ENCODE peak calls at places on chromosomes 16 and 17, in six cellular contexts. One of them, this sample, is unnamed.

GRCh38 chr16:55021595-55022475 is 91.2 kb downstream of the IRX5 start:
- DNase-seq in A549: peak; percentile 68
- DNase-seq in OCI-LY7: no peak
- DNase-seq in left lung: no peak
- DNase-seq in neural progenitor cell: peak; percentile 49
- DNase-seq in tibial nerve: no peak
- DNase-seq in this sample: no peak

GRCh38 chr16:65315004-65315398 is 193.1 kb upstream of the CDH11 start:
- DNase-seq in A549: no peak
- DNase-seq in OCI-LY7: no peak
- DNase-seq in left lung: peak; percentile 37
- DNase-seq in neural progenitor cell: peak; percentile 2
- DNase-seq in tibial nerve: peak; percentile 53
- DNase-seq in this sample: peak; percentile 74

GRCh38 chr16:2663553-2664521 is 18.5 kb upstream of the KCTD5 start:
- DNase-seq in A549: no peak
- DNase-seq in OCI-LY7: no peak
- DNase-seq in left lung: no peak
- DNase-seq in neural progenitor cell: no peak
- DNase-seq in tibial nerve: no peak
- DNase-seq in this sample: no peak

GRCh38 chr17:40648326-40648968 is 829 bp upstream of the SMARCE1 start:
- DNase-seq in A549: no peak
- DNase-seq in OCI-LY7: no peak
- DNase-seq in left lung: no peak
- DNase-seq in neural progenitor cell: peak; percentile 83
- DNase-seq in tibial nerve: no peak
- DNase-seq in this sample: peak; percentile 38

GRCh38 chr16:29170393-29171239 is 185.8 kb downstream of the LAT start:
- DNase-seq in A549: no peak
- DNase-seq in OCI-LY7: no peak
- DNase-seq in left lung: no peak
- DNase-seq in neural progenitor cell: no peak
- DNase-seq in tibial nerve: no peak
- DNase-seq in this sample: peak; percentile 39

GRCh38 chr16:61721561-61721960 is 314.7 kb downstream of the CDH8 start:
- DNase-seq in A549: no peak
- DNase-seq in OCI-LY7: no peak
- DNase-seq in left lung: no peak
- DNase-seq in neural progenitor cell: no peak
- DNase-seq in tibial nerve: no peak
- DNase-seq in this sample: no peak

GRCh38 chr17:39676198-39676819 is 8.1 kb downstream of the PNMT start:
- DNase-seq in A549: peak; percentile 51
- DNase-seq in OCI-LY7: peak; percentile 42
- DNase-seq in left lung: peak; percentile 87
- DNase-seq in neural progenitor cell: no peak
- DNase-seq in tibial nerve: no peak
- DNase-seq in this sample: peak; percentile 78

GRCh38 chr17:50633683-50634082 is 998 bp upstream of the ABCC3 start:
- DNase-seq in A549: no peak
- DNase-seq in OCI-LY7: no peak
- DNase-seq in left lung: no peak
- DNase-seq in neural progenitor cell: no peak
- DNase-seq in tibial nerve: no peak
- DNase-seq in this sample: no peak

GRCh38 chr17:76630151-76630550 is 13.4 kb downstream of the ST6GALNAC1 start:
- DNase-seq in A549: no peak
- DNase-seq in OCI-LY7: no peak
- DNase-seq in left lung: no peak
- DNase-seq in neural progenitor cell: no peak
- DNase-seq in tibial nerve: no peak
- DNase-seq in this sample: no peak

GRCh38 chr16:69412287-69412686 is 12.1 kb upstream of the CYB5B start:
- DNase-seq in A549: no peak
- DNase-seq in OCI-LY7: no peak
- DNase-seq in left lung: no peak
- DNase-seq in neural progenitor cell: no peak
- DNase-seq in tibial nerve: no peak
- DNase-seq in this sample: no peak

GRCh38 chr16:1974157-1975070 is 2.6 kb downstream of the TBL3 start:
- DNase-seq in A549: no peak
- DNase-seq in OCI-LY7: no peak
- DNase-seq in left lung: no peak
- DNase-seq in neural progenitor cell: no peak
- DNase-seq in tibial nerve: no peak
- DNase-seq in this sample: no peak

GRCh38 chr17:13520899-13521572 is 80.7 kb downstream of the HS3ST3A1 start:
- DNase-seq in A549: no peak
- DNase-seq in OCI-LY7: no peak
- DNase-seq in left lung: no peak
- DNase-seq in neural progenitor cell: no peak
- DNase-seq in tibial nerve: no peak
- DNase-seq in this sample: no peak

DNA sequence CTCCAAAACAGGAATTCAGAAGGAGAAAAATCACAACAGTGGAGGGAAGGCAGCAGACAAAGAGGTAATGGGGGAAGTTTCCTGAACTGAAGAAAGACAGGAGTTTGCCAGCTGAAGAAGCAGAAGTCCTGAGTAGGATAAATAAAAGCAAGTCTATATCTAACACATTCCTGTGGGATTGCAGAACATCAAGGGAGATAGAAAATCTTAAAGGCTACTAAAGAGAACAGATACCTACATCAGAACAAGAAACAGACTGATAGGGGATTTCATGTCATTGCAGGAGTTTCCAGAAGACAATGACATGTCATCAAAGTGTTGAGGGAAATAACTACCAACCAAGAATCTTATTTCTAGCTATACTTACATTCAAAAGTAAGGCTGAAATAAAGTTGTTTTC is 21.3 kb upstream of the CRYBA1 start:
- DNase-seq in A549: no peak
- DNase-seq in OCI-LY7: no peak
- DNase-seq in left lung: no peak
- DNase-seq in neural progenitor cell: no peak
- DNase-seq in tibial nerve: no peak
- DNase-seq in this sample: no peak
- H3K4me1 ChIP-seq in A549: peaks cover 5% of the 10 kb centered on the region
- H3K4me1 ChIP-seq in OCI-LY7: no peaks in the 10 kb centered on the region
- H3K4me1 ChIP-seq in left lung: no peaks in the 10 kb centered on the region
- H3K4me1 ChIP-seq in neural progenitor cell: no peaks in the 10 kb centered on the region
- H3K4me1 ChIP-seq in tibial nerve: no peaks in the 10 kb centered on the region
- H3K4me1 ChIP-seq in this sample: no peaks in the 10 kb centered on the region

GRCh38 chr16:84834403-84834772 is 14.6 kb downstream of the CRISPLD2 start:
- DNase-seq in A549: no peak
- DNase-seq in OCI-LY7: no peak
- DNase-seq in left lung: no peak
- DNase-seq in neural progenitor cell: no peak
- DNase-seq in tibial nerve: no peak
- DNase-seq in this sample: no peak
- H3K4me1 ChIP-seq in A549: peaks cover 29% of the 10 kb centered on the region
- H3K4me1 ChIP-seq in OCI-LY7: no peaks in the 10 kb centered on the region
- H3K4me1 ChIP-seq in left lung: peaks cover 16% of the 10 kb centered on the region
- H3K4me1 ChIP-seq in neural progenitor cell: peaks cover 11% of the 10 kb centered on the region
- H3K4me1 ChIP-seq in tibial nerve: no peaks in the 10 kb centered on the region
- H3K4me1 ChIP-seq in this sample: peaks cover 18% of the 10 kb centered on the region

DNA sequence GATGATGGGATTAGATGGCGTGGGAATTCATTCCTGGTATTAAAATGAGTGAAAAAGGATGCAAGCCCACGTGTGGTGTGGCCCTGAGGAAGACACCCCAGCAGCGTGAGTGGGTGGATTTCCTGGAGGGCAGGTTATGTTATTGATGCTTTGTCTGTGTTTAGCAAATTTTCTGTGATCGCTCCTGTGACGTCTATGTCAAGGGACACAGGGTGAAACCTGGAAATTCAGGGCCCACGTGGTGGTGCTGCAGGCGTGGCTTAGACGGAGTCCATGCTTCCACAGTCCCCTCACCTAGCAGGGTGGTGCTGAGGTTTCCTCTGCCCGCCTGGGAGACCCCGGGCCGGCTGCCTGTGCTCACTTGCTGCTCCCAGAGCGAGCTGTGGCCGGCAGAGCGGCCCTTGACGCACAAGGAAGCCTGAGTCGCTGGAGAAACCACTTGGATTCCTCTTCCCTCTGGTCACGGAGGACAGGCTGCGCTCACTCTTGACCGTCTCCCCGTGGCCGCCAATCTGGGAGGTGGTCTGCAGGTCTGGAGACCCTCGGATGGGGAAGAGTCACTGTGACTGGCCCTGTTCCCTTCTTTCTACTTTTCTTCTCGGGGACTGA is 23.4 kb downstream of the BAIAP2 start:
- DNase-seq in A549: no peak
- DNase-seq in OCI-LY7: no peak
- DNase-seq in left lung: no peak
- DNase-seq in neural progenitor cell: no peak
- DNase-seq in tibial nerve: no peak
- DNase-seq in this sample: no peak
- H3K4me1 ChIP-seq in A549: peaks cover 9% of the 10 kb centered on the region
- H3K4me1 ChIP-seq in OCI-LY7: no peaks in the 10 kb centered on the region
- H3K4me1 ChIP-seq in left lung: peaks cover 16% of the 10 kb centered on the region
- H3K4me1 ChIP-seq in neural progenitor cell: peaks cover 9% of the 10 kb centered on the region
- H3K4me1 ChIP-seq in tibial nerve: no peaks in the 10 kb centered on the region
- H3K4me1 ChIP-seq in this sample: peaks cover 31% of the 10 kb centered on the region

GRCh38 chr17:48591435-48592077 is 1.5 kb upstream of the HOXB3 start:
- DNase-seq in A549: no peak
- DNase-seq in OCI-LY7: no peak
- DNase-seq in left lung: no peak
- DNase-seq in neural progenitor cell: no peak
- DNase-seq in tibial nerve: no peak
- DNase-seq in this sample: no peak
- H3K4me1 ChIP-seq in A549: peaks cover 15% of the 10 kb centered on the region
- H3K4me1 ChIP-seq in OCI-LY7: peaks cover 17% of the 10 kb centered on the region
- H3K4me1 ChIP-seq in left lung: peaks cover 38% of the 10 kb centered on the region
- H3K4me1 ChIP-seq in neural progenitor cell: no peaks in the 10 kb centered on the region
- H3K4me1 ChIP-seq in tibial nerve: no peaks in the 10 kb centered on the region
- H3K4me1 ChIP-seq in this sample: peaks cover 9% of the 10 kb centered on the region

GRCh38 chr17:63041251-63041650 is 75.2 kb downstream of the TANC2 start:
- DNase-seq in A549: no peak
- DNase-seq in OCI-LY7: no peak
- DNase-seq in left lung: no peak
- DNase-seq in neural progenitor cell: no peak
- DNase-seq in tibial nerve: no peak
- DNase-seq in this sample: no peak
- H3K4me1 ChIP-seq in A549: peaks cover 61% of the 10 kb centered on the region
- H3K4me1 ChIP-seq in OCI-LY7: no peaks in the 10 kb centered on the region
- H3K4me1 ChIP-seq in left lung: no peaks in the 10 kb centered on the region
- H3K4me1 ChIP-seq in neural progenitor cell: peaks cover 5% of the 10 kb centered on the region
- H3K4me1 ChIP-seq in tibial nerve: peaks cover 3% of the 10 kb centered on the region
- H3K4me1 ChIP-seq in this sample: peaks cover 6% of the 10 kb centered on the region

GRCh38 chr16:87057291-87057881 is 259.8 kb downstream of the C16orf95 start:
- DNase-seq in A549: no peak
- DNase-seq in OCI-LY7: no peak
- DNase-seq in left lung: no peak
- DNase-seq in neural progenitor cell: peak; percentile 33
- DNase-seq in tibial nerve: no peak
- DNase-seq in this sample: no peak

GRCh38 chr16:87056083-87056482 is 261.1 kb downstream of the C16orf95 start:
- DNase-seq in A549: peak; percentile 5
- DNase-seq in OCI-LY7: no peak
- DNase-seq in left lung: no peak
- DNase-seq in neural progenitor cell: no peak
- DNase-seq in tibial nerve: no peak
- DNase-seq in this sample: no peak

GRCh38 chr16:87056551-87056950 is 260.6 kb downstream of the C16orf95 start:
- DNase-seq in A549: no peak
- DNase-seq in OCI-LY7: no peak
- DNase-seq in left lung: no peak
- DNase-seq in neural progenitor cell: no peak
- DNase-seq in tibial nerve: no peak
- DNase-seq in this sample: no peak

GRCh38 chr16:87058728-87059250 is 258.4 kb downstream of the C16orf95 start:
- DNase-seq in A549: no peak
- DNase-seq in OCI-LY7: no peak
- DNase-seq in left lung: no peak
- DNase-seq in neural progenitor cell: no peak
- DNase-seq in tibial nerve: no peak
- DNase-seq in this sample: no peak

GRCh38 chr16:87057951-87058560 is 259.1 kb downstream of the C16orf95 start:
- DNase-seq in A549: no peak
- DNase-seq in OCI-LY7: no peak
- DNase-seq in left lung: no peak
- DNase-seq in neural progenitor cell: no peak
- DNase-seq in tibial nerve: no peak
- DNase-seq in this sample: no peak
- H3K4me1 ChIP-seq in A549: peaks cover 4% of the 10 kb centered on the region
- H3K4me1 ChIP-seq in OCI-LY7: peaks cover 34% of the 10 kb centered on the region
- H3K4me1 ChIP-seq in left lung: peaks cover 17% of the 10 kb centered on the region
- H3K4me1 ChIP-seq in neural progenitor cell: peaks cover 4% of the 10 kb centered on the region
- H3K4me1 ChIP-seq in tibial nerve: no peaks in the 10 kb centered on the region
- H3K4me1 ChIP-seq in this sample: no peaks in the 10 kb centered on the region

GRCh38 chr16:74560912-74561311 is 46.0 kb downstream of the GLG1 start:
- DNase-seq in A549: no peak
- DNase-seq in OCI-LY7: no peak
- DNase-seq in left lung: no peak
- DNase-seq in neural progenitor cell: no peak
- DNase-seq in tibial nerve: no peak
- DNase-seq in this sample: no peak

GRCh38 chr16:74556375-74556922 is 50.5 kb downstream of the GLG1 start:
- DNase-seq in A549: no peak
- DNase-seq in OCI-LY7: no peak
- DNase-seq in left lung: no peak
- DNase-seq in neural progenitor cell: no peak
- DNase-seq in tibial nerve: no peak
- DNase-seq in this sample: no peak

GRCh38 chr16:74557275-74557674 is 49.6 kb downstream of the GLG1 start:
- DNase-seq in A549: no peak
- DNase-seq in OCI-LY7: no peak
- DNase-seq in left lung: no peak
- DNase-seq in neural progenitor cell: no peak
- DNase-seq in tibial nerve: no peak
- DNase-seq in this sample: no peak

GRCh38 chr16:74561626-74562025 is 45.3 kb downstream of the GLG1 start:
- DNase-seq in A549: no peak
- DNase-seq in OCI-LY7: no peak
- DNase-seq in left lung: no peak
- DNase-seq in neural progenitor cell: no peak
- DNase-seq in tibial nerve: no peak
- DNase-seq in this sample: no peak

DNA sequence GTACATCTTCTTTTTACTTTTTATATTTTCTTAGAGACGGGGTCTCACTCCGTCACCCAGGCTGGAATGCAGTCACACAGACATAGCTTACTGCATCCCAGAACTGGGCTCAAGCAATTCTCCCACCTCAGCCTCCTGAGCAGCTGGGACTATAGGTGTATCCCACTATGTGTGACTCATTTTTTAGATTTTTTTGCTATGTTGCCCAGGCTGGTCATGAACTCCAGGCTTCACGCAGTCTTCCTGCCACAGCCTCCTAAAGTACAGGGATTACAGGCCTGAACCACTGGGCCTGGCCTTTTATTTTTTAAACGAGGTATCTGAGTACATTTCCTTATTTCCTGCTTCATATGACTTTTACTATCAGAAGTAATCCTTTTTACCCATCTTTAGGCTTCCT is 48.0 kb downstream of the GLG1 start:
- DNase-seq in A549: no peak
- DNase-seq in OCI-LY7: no peak
- DNase-seq in left lung: no peak
- DNase-seq in neural progenitor cell: no peak
- DNase-seq in tibial nerve: no peak
- DNase-seq in this sample: no peak
- H3K4me1 ChIP-seq in A549: peaks cover 13% of the 10 kb centered on the region
- H3K4me1 ChIP-seq in OCI-LY7: no peaks in the 10 kb centered on the region
- H3K4me1 ChIP-seq in left lung: peaks cover 29% of the 10 kb centered on the region
- H3K4me1 ChIP-seq in neural progenitor cell: peaks cover 3% of the 10 kb centered on the region
- H3K4me1 ChIP-seq in tibial nerve: no peaks in the 10 kb centered on the region
- H3K4me1 ChIP-seq in this sample: peaks cover 25% of the 10 kb centered on the region

This sample was measured in heart right ventricle.